ENCODE peak calls at places on chromosomes 6 and 20, in eight cellular contexts. G is AG04450; Z is CD4-positive, alpha-beta memory T cell; D is effector memory CD8-positive, alpha-beta T cell; Q is WTC11; K is anterior cingulate cortex; R is head of caudate nucleus; Y is NCI-H510A treated with DMSO at 0.1 percent for 48 hours. W is an unnamed sample.
A peak's percentile ranks its signal among the peaks of the same experiment; 100 is the strongest.

GRCh38 chr6:106173480-106173879 is 87.3 kb downstream of the PRDM1 start:
- DNase-seq in K (no peak), Z (no peak), R (no peak), Q (no peak), Y (no peak), D (no peak), G (no peak), W (no peak)

GRCh38 chr6:136031982-136032381 is 180.5 kb downstream of the PDE7B start:
- DNase-seq in Y (no peak), R (no peak), K (no peak), Q (no peak), G (no peak), Z (no peak), D (no peak), W (no peak)

GRCh38 chr6:33977606-33978438 is 168.1 kb downstream of the GRM4 start:
- DNase-seq in D (no peak), G (no peak), Z (no peak), R (no peak), K (no peak), Q (no peak), Y (no peak), W (no peak)

GRCh38 chr6:124870611-124871201 is 91.5 kb upstream of the RNF217 start:
- DNase-seq in K (no peak), Y (peak; percentile 9), G (peak; percentile 16), R (no peak), D (no peak), Q (no peak), Z (no peak), W (no peak)

GRCh38 chr6:140779991-140780596 is 1352.6 kb upstream of the GJE1 start:
- DNase-seq in Y (no peak), D (no peak), R (no peak), K (no peak), G (no peak), Z (no peak), Q (no peak), W (no peak)

GRCh38 chr6:139330271-139330670 is 38.5 kb upstream of the TXLNB start:
- DNase-seq in Y (no peak), D (no peak), R (no peak), K (no peak), G (no peak), Z (no peak), Q (no peak), W (no peak)

GRCh38 chr6:108809211-108809610 is 39.0 kb upstream of the ARMC2 start:
- DNase-seq in R (no peak), G (no peak), Y (no peak), K (no peak), Z (no peak), D (no peak), Q (no peak), W (no peak)

GRCh38 chr20:39269493-39270217 is 307.5 kb downstream of the DHX35 start:
- DNase-seq in R (no peak), D (no peak), Y (no peak), G (no peak), K (no peak), Z (no peak), Q (no peak), W (no peak)

GRCh38 chr20:57412347-57413029 is 21.3 kb downstream of the RBM38 start:
- DNase-seq in Z (no peak), D (no peak), R (no peak), Q (no peak), Y (no peak), K (no peak), G (no peak), W (no peak)

GRCh38 chr6:37303891-37304503 is 46.1 kb upstream of the TMEM217 start:
- DNase-seq in D (no peak), G (no peak), Q (no peak), Z (no peak), K (no peak), R (peak; percentile 67), Y (peak; percentile 30), W (no peak)

GRCh38 chr6:164283574-164283973 is 869.1 kb downstream of the QKI start:
- DNase-seq in G (no peak), Z (no peak), Q (no peak), D (no peak), Y (no peak), K (no peak), R (no peak), W (no peak)

GRCh38 chr6:83055366-83055964 is 10.2 kb downstream of the UBE3D start:
- DNase-seq in K (no peak), Z (peak; percentile 45), D (peak; percentile 46), R (peak; percentile 78), G (no peak), Q (peak; percentile 44), Y (peak; percentile 46), W (no peak)

GRCh38 chr6:16769986-16770376 is 8.7 kb upstream of the ATXN1 start:
- DNase-seq in Y (no peak), K (no peak), G (peak; percentile 65), Z (no peak), D (no peak), Q (no peak), R (no peak), W (no peak)

GRCh38 chr20:37343212-37343993 is 2.5 kb upstream of the SRC start:
- DNase-seq in D (no peak), Z (no peak), G (no peak), Y (no peak), R (no peak), K (no peak), Q (no peak), W (peak; percentile 41)

GRCh38 chr20:51385941-51386530 is 156.5 kb downstream of the NFATC2 start:
- DNase-seq in Q (peak; percentile 53), Y (no peak), D (peak; percentile 31), K (no peak), R (peak; percentile 18), G (no peak), Z (peak; percentile 63), W (no peak)

GRCh38 chr20:53847118-53847842 is 223.1 kb downstream of the BCAS1 start:
- DNase-seq in G (no peak), Y (no peak), K (no peak), Q (no peak), Z (no peak), R (no peak), D (no peak), W (no peak)

GRCh38 chr20:19121463-19121862 is 91.0 kb upstream of the SLC24A3 start:
- DNase-seq in R (no peak), Z (no peak), D (no peak), G (no peak), K (no peak), Q (no peak), Y (no peak), W (no peak)

W was measured in DMS79.